ENCODE peak calls at places on chromosomes 16 and 17, in four cellular contexts. U is HepG2, I is K562, J is upper lobe of left lung. O is an unnamed sample.

GRCh38 chr17:78891406-78892061 is 11.5 kb downstream of the CEP295NL start:
- ATAC-seq in I (no peak), U (no peak), J (no peak), O (no peak)

GRCh38 chr17:3693829-3694231 is 2.1 kb downstream of the P2RX5 start:
- ATAC-seq in J (no peak), U (no peak), I (no peak), O (no peak)

GRCh38 chr17:1108810-1109605 is 70.8 kb downstream of the ABR start:
- ATAC-seq in U (peak; percentile 49), I (no peak), J (no peak), O (peak; percentile 70)

GRCh38 chr17:416293-417206 is 63.9 kb upstream of the RPH3AL start:
- ATAC-seq in I (no peak), U (no peak), J (no peak), O (no peak)

GRCh38 chr17:57407287-57408063 is 151.2 kb downstream of the MSI2 start:
- ATAC-seq in U (peak; percentile 92), I (no peak), J (peak; percentile 49), O (no peak)

GRCh38 chr16:2981899-2982250 is 1.6 kb upstream of the PKMYT1 start:
- ATAC-seq in U (no peak), I (peak; percentile 5), J (no peak), O (no peak)

GRCh38 chr17:40497704-40498103 is 3.7 kb downstream of the TNS4 start:
- ATAC-seq in J (no peak), I (no peak), U (no peak), O (no peak)

GRCh38 chr17:37553357-37553966 is 55.8 kb downstream of the SYNRG start:
- ATAC-seq in U (no peak), J (no peak), I (no peak), O (no peak)

GRCh38 chr16:30539000-30539964 is 4.6 kb upstream of the ZNF747 start:
- ATAC-seq in I (no peak), U (no peak), J (no peak), O (no peak)

GRCh38 chr17:83187782-83188311 is 108.4 kb downstream of the METRNL start:
- ATAC-seq in I (no peak), J (no peak), U (no peak), O (no peak)

GRCh38 chr17:80856863-80857488 is 134.7 kb upstream of the CHMP6 start:
- ATAC-seq in I (peak; percentile 11), U (no peak), J (no peak), O (no peak)

GRCh38 chr16:22423716-22424115 is 49.3 kb upstream of the CDR2 start:
- ATAC-seq in U (no peak), I (no peak), J (no peak), O (no peak)

GRCh38 chr17:31241116-31241515 is 55.9 kb downstream of the OMG start:
- ATAC-seq in U (no peak), I (no peak), J (no peak), O (no peak)

GRCh38 chr17:1177099-1177996 is 2.4 kb downstream of the ABR start:
- ATAC-seq in I (no peak), U (no peak), J (no peak), O (no peak)

GRCh38 chr17:55120651-55121050 is 144.1 kb upstream of the HLF start:
- ATAC-seq in J (no peak), U (no peak), I (no peak), O (no peak)

GRCh38 chr17:31702040-31702439 is 157.0 kb downstream of the COPRS start:
- ATAC-seq in I (no peak), J (no peak), U (no peak), O (no peak)

GRCh38 chr16:67944690-67945391 is 921 bp upstream of the LCAT start:
- ATAC-seq in I (no peak), J (no peak), U (no peak), O (no peak)

GRCh38 chr16:7391694-7392093 is 59.0 kb downstream of the RBFOX1 start:
- ATAC-seq in J (no peak), U (no peak), I (no peak), O (no peak)

GRCh38 chr16:7393680-7394079 is 61.0 kb downstream of the RBFOX1 start:
- ATAC-seq in I (no peak), U (no peak), J (no peak), O (no peak)

GRCh38 chr16:7394936-7395335 is 62.3 kb downstream of the RBFOX1 start:
- ATAC-seq in U (no peak), I (no peak), J (no peak), O (no peak)

GRCh38 chr16:7390974-7391373 is 58.3 kb downstream of the RBFOX1 start:
- ATAC-seq in I (no peak), J (no peak), U (no peak), O (no peak)

GRCh38 chr16:7392206-7392605 is 59.6 kb downstream of the RBFOX1 start:
- ATAC-seq in J (no peak), U (no peak), I (no peak), O (no peak)
- TF ChIP-seq EP300 in J (no peak), U (no peak), I (no peak), O (no peak)

DNA sequence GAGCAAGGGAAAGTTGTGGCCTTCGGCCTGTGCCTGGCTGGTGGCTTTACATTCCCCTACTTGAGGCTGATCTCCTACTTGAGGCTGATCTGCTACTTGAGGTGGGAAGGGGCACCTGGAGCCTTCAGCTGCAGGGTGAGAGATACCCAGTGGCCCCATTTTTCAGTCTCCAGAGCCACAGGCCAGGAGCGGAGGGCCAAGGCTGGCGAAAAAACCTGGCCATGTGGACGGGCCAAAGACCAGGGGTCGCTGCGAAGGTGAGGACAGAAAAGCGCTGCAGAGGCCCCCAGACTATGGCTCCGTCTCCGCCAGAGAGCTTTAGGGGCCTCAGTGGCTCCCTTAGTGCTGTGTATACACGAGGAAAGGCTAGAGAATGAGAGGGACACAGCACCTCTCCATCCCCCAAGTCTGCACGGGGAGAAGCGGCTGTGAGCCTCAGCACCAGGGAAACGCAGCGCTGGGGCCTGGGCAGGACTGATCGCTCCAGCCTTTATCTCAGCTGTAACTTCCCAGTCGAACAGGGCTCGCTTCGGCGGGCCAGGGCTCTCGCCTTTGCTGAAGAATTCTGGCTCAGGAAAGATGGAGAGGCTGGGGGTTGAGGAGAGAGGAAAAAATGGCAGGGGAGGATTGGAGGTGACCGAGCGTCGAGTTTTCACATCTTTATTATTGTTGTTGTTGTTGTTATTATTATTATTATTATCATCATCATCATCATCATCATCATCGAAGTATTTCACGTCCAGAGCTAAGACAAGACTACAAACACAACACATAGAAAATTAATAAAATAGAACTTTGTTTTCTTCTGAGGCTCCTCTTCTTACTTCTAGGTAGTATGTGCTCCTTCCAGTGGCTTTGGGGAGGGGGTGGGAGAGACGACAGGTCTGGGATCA is 1.8 kb upstream of the HOXB5 start:
- ATAC-seq in U (no peak), I (no peak), J (no peak), O (no peak)
- H3K4me3 ChIP-seq in U (no peak overlapping the region), I (no peak overlapping the region), J (no peak overlapping the region), O (no peak overlapping the region)

GRCh38 chr17:75350029-75350428 is 55.4 kb downstream of the GRB2 start:
- ATAC-seq in U (no peak), I (no peak), J (no peak), O (no peak)
- TF ChIP-seq CTCF in U (no peak), I (no peak), J (no peak), O (no peak)

DNA sequence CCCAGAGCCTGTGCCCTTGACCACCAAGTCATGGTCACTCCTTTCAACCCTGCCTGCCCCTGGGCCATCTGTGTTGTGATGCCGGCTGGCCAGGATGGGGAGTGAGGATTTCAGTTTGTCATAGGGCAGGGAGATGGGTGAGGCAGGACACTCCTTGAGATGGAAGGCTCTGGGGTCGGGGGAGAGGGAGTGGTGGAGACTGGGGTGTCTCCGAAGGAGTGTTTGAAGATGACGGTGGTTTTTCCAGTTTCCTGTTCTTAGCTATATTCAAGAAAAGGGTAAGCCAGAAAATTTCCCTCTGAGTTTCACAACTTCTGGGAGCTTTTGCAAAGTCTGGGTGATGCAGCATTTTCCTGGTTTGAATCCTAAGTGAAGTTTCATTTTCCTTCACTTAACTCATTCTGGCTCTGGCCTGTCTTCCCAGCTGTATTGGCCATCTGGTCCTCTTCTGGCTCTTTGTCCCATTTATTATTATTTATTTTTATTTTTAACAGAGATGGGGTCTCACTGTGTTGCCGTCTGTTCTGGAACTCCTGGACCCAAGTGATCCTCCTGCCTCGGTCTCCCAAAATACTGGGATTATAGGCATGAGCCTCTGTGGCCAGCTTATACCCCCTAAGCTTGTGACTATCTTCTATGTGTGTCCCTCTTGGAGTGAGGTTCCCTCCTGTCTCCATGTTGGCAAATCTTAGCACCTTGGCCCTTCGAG is 27.7 kb downstream of the ABCC1 start:
- ATAC-seq in I (no peak), U (no peak), J (peak; percentile 58), O (peak; percentile 78)
- TF ChIP-seq EP300 in I (no peak), U (no peak), J (no peak), O (no peak)

GRCh38 chr17:68288804-68289203 is 2.1 kb downstream of the SLC16A6 start:
- ATAC-seq in I (no peak), U (no peak), J (no peak), O (no peak)
- H3K4me3 ChIP-seq in I (no peak overlapping the region), U (no peak overlapping the region), J (no peak overlapping the region), O (no peak overlapping the region)

GRCh38 chr16:66695935-66696668 is 441 bp downstream of the CMTM4 start:
- ATAC-seq in U (peak; percentile 60), I (peak; percentile 62), J (peak; percentile 54), O (no peak)
- TF ChIP-seq CTCF in U (no peak), I (no peak), J (no peak), O (peak; percentile 6)

GRCh38 chr17:50203086-50203485 is 1.7 kb upstream of the COL1A1 start:
- ATAC-seq in U (no peak), J (no peak), I (no peak), O (no peak)
- TF ChIP-seq EP300 in U (no peak), J (no peak), I (no peak), O (no peak)

O was measured in gastroesophageal sphincter.